ENCODE peak calls at places on chromosomes 16 and 17, in six cellular contexts. One of them, this sample, is unnamed.

GRCh38 chr17:68738044-68738443 is 136.9 kb upstream of the FAM20A start:
- DNase-seq in endodermal cell: no peak
- DNase-seq in OCI-LY7: no peak
- DNase-seq in left ventricle myocardium inferior: no peak
- DNase-seq in CD8-positive, alpha-beta T cell: no peak
- DNase-seq in lung: no peak
- DNase-seq in this sample: no peak

GRCh38 chr16:22353188-22353919 is 21.1 kb downstream of the CDR2 start:
- DNase-seq in endodermal cell: peak; percentile 54
- DNase-seq in OCI-LY7: no peak
- DNase-seq in left ventricle myocardium inferior: no peak
- DNase-seq in CD8-positive, alpha-beta T cell: peak; percentile 21
- DNase-seq in lung: no peak
- DNase-seq in this sample: no peak

GRCh38 chr17:15237106-15237425 is 28.1 kb downstream of the PMP22 start:
- DNase-seq in endodermal cell: no peak
- DNase-seq in OCI-LY7: no peak
- DNase-seq in left ventricle myocardium inferior: no peak
- DNase-seq in CD8-positive, alpha-beta T cell: no peak
- DNase-seq in lung: no peak
- DNase-seq in this sample: no peak

GRCh38 chr17:7107012-7107754 is 7.4 kb downstream of the ASGR2 start:
- DNase-seq in endodermal cell: no peak
- DNase-seq in OCI-LY7: no peak
- DNase-seq in left ventricle myocardium inferior: no peak
- DNase-seq in CD8-positive, alpha-beta T cell: no peak
- DNase-seq in lung: no peak
- DNase-seq in this sample: no peak

GRCh38 chr16:15775209-15775608 is 81.6 kb downstream of the MYH11 start:
- DNase-seq in endodermal cell: no peak
- DNase-seq in OCI-LY7: peak; percentile 26
- DNase-seq in left ventricle myocardium inferior: no peak
- DNase-seq in CD8-positive, alpha-beta T cell: no peak
- DNase-seq in lung: no peak
- DNase-seq in this sample: no peak

GRCh38 chr17:45873728-45874127 is 20.6 kb upstream of the MAPT start:
- DNase-seq in endodermal cell: no peak
- DNase-seq in OCI-LY7: no peak
- DNase-seq in left ventricle myocardium inferior: no peak
- DNase-seq in CD8-positive, alpha-beta T cell: no peak
- DNase-seq in lung: no peak
- DNase-seq in this sample: no peak

GRCh38 chr16:50742521-50743150 is 750 bp downstream of the CYLD start:
- DNase-seq in endodermal cell: peak; percentile 67
- DNase-seq in OCI-LY7: peak; percentile 44
- DNase-seq in left ventricle myocardium inferior: peak; percentile 29
- DNase-seq in CD8-positive, alpha-beta T cell: peak; percentile 66
- DNase-seq in lung: no peak
- DNase-seq in this sample: no peak

GRCh38 chr16:74448990-74449389 is 27.7 kb upstream of the CLEC18B start:
- DNase-seq in endodermal cell: no peak
- DNase-seq in OCI-LY7: no peak
- DNase-seq in left ventricle myocardium inferior: peak; percentile 63
- DNase-seq in CD8-positive, alpha-beta T cell: no peak
- DNase-seq in lung: peak; percentile 58
- DNase-seq in this sample: peak; percentile 77

GRCh38 chr16:23464196-23464595 is 11.2 kb upstream of the COG7 start:
- DNase-seq in endodermal cell: no peak
- DNase-seq in OCI-LY7: no peak
- DNase-seq in left ventricle myocardium inferior: no peak
- DNase-seq in CD8-positive, alpha-beta T cell: no peak
- DNase-seq in lung: no peak
- DNase-seq in this sample: no peak

GRCh38 chr17:36869856-36870617 is 67.2 kb upstream of the LHX1 start:
- DNase-seq in endodermal cell: peak; percentile 85
- DNase-seq in OCI-LY7: no peak
- DNase-seq in left ventricle myocardium inferior: no peak
- DNase-seq in CD8-positive, alpha-beta T cell: no peak
- DNase-seq in lung: no peak
- DNase-seq in this sample: no peak

GRCh38 chr16:29126057-29126494 is 141.2 kb downstream of the LAT start:
- DNase-seq in endodermal cell: no peak
- DNase-seq in OCI-LY7: no peak
- DNase-seq in left ventricle myocardium inferior: no peak
- DNase-seq in CD8-positive, alpha-beta T cell: peak; percentile 35
- DNase-seq in lung: no peak
- DNase-seq in this sample: no peak

DNA sequence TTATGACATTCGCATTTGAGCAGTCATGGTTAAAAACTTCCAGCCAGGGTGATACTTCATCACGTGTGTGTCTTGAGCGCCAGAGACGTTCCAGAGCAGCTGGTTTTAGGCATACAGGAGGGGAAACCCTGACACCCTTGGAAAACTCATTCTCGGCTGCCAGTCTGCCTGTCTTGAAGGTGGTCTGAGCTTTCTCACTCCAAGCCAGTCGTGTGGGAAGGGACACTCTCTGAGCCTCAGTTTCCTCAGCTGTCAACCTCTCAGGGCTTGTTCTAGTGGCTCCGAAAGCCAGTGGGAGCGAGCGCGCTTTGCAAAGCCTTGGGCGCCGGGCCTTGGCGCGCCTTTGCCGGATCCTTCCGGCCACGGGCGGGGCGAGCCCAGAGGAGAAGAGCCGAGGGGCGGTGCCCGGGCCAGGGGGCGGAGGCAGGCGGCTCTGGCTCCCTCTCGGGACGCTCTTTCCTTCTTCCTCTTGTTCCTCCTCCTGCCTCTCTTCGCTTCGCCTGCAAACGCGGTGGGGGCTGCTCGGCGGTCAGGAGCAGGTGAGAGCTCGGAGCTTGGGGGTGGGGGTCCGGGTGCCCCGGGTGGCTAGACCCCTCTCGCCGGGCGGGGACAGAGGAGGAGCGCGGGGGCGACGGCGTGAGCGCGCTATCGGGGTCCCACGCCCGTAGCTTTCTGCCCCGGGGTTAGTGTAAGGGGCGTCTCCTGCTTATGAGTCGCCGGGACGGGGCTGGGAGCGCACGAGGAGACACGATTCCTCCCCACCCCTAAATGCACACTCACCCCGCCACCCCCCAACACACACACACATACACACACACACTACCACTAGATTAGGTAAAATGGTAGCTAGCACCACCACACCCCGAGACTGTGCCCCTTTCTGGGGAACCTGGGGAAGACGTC is at the start of gene LDAF1:
- DNase-seq in endodermal cell: peak; percentile 94
- DNase-seq in OCI-LY7: peak; percentile 85
- DNase-seq in left ventricle myocardium inferior: peak; percentile 89
- DNase-seq in CD8-positive, alpha-beta T cell: peak; percentile 72
- DNase-seq in lung: peak; percentile 82
- DNase-seq in this sample: peak; percentile 82
- TF ChIP-seq CTCF in endodermal cell: no peak
- TF ChIP-seq CTCF in OCI-LY7: no peak
- TF ChIP-seq CTCF in left ventricle myocardium inferior: peak; percentile 13
- TF ChIP-seq CTCF in CD8-positive, alpha-beta T cell: no peak
- TF ChIP-seq CTCF in lung: no peak
- TF ChIP-seq CTCF in this sample: no peak

GRCh38 chr16:88784074-88784855 is 755 bp downstream of the PIEZO1 start:
- DNase-seq in endodermal cell: peak; percentile 87
- DNase-seq in OCI-LY7: peak; percentile 62
- DNase-seq in left ventricle myocardium inferior: peak; percentile 73
- DNase-seq in CD8-positive, alpha-beta T cell: no peak
- DNase-seq in lung: peak; percentile 65
- DNase-seq in this sample: peak; percentile 77
- H3K4me1 ChIP-seq in endodermal cell: peaks cover 10% of the 10 kb centered on the region
- H3K4me1 ChIP-seq in OCI-LY7: peaks cover 45% of the 10 kb centered on the region
- H3K4me1 ChIP-seq in left ventricle myocardium inferior: peaks cover 62% of the 10 kb centered on the region
- H3K4me1 ChIP-seq in CD8-positive, alpha-beta T cell: peaks cover 55% of the 10 kb centered on the region
- H3K4me1 ChIP-seq in lung: peaks cover 24% of the 10 kb centered on the region
- H3K4me1 ChIP-seq in this sample: peaks cover 28% of the 10 kb centered on the region

DNA sequence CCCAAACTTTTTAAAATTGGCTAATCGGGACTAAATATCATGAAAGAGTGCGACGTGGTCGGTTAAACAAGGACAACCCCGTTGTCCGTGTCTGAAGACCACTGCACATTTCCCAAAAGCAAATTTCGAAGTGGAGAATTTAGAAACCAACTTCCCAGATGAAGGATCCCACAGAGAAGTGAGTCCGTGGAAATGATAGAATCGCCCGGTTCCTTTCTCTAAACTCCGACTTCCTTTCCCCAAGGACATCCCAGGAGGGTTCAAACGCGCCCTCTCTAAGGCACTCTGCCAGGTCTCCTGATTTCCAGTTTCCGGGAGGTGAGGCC is 1.2 kb upstream of the MMP15 start:
- DNase-seq in endodermal cell: no peak
- DNase-seq in OCI-LY7: no peak
- DNase-seq in left ventricle myocardium inferior: peak; percentile 19
- DNase-seq in CD8-positive, alpha-beta T cell: no peak
- DNase-seq in lung: no peak
- DNase-seq in this sample: no peak
- H3K27ac ChIP-seq in endodermal cell: no peak overlapping the region
- H3K27ac ChIP-seq in OCI-LY7: no peak overlapping the region
- H3K27ac ChIP-seq in left ventricle myocardium inferior: peak overlapping the region; percentile 96
- H3K27ac ChIP-seq in CD8-positive, alpha-beta T cell: no peak overlapping the region
- H3K27ac ChIP-seq in lung: no peak overlapping the region
- H3K27ac ChIP-seq in this sample: no peak overlapping the region

GRCh38 chr17:2965621-2966275 is 97.7 kb downstream of the OR1D5 start:
- DNase-seq in endodermal cell: peak; percentile 52
- DNase-seq in OCI-LY7: no peak
- DNase-seq in left ventricle myocardium inferior: no peak
- DNase-seq in CD8-positive, alpha-beta T cell: no peak
- DNase-seq in lung: no peak
- DNase-seq in this sample: no peak
- TF ChIP-seq CTCF in endodermal cell: no peak
- TF ChIP-seq CTCF in OCI-LY7: no peak
- TF ChIP-seq CTCF in left ventricle myocardium inferior: no peak
- TF ChIP-seq CTCF in CD8-positive, alpha-beta T cell: no peak
- TF ChIP-seq CTCF in lung: no peak
- TF ChIP-seq CTCF in this sample: no peak

DNA sequence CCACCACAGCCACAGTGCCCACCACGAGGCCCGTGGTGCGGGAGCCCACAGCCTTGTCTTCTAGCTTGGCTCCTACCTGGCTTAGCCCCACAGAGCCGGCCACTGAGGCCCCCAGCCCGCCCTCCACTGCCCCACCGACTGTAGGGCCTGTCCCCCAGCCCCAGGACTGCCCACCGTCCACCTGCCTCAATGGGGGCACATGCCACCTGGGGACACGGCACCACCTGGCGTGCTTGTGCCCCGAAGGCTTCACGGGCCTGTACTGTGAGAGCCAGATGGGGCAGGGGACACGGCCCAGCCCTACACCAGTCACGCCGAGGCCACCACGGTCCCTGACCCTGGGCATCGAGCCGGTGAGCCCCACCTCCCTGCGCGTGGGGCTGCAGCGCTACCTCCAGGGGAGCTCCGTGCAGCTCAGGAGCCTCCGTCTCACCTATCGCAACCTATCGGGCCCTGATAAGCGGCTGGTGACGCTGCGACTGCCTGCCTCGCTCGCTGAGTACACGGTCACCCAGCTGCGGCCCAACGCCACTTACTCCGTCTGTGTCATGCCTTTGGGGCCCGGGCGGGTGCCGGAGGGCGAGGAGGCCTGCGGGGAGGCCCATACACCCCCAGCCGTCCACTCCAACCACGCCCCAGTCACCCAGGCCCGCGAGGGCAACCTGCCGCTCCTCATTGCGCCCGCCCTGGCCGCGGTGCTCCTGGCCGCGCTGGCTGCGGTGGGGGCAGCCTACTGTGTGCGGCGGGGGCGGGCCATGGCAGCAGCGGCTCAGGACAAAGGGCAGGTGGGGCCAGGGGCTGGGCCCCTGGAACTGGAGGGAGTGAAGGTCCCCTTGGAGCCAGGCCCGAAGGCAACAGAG is 10.5 kb downstream of the VASN start:
- DNase-seq in endodermal cell: peak; percentile 45
- DNase-seq in OCI-LY7: no peak
- DNase-seq in left ventricle myocardium inferior: no peak
- DNase-seq in CD8-positive, alpha-beta T cell: peak; percentile 38
- DNase-seq in lung: no peak
- DNase-seq in this sample: no peak
- H3K4me1 ChIP-seq in endodermal cell: peaks cover 5% of the 10 kb centered on the region
- H3K4me1 ChIP-seq in OCI-LY7: no peaks in the 10 kb centered on the region
- H3K4me1 ChIP-seq in left ventricle myocardium inferior: peaks cover 83% of the 10 kb centered on the region
- H3K4me1 ChIP-seq in CD8-positive, alpha-beta T cell: no peaks in the 10 kb centered on the region
- H3K4me1 ChIP-seq in lung: peaks cover 6% of the 10 kb centered on the region
- H3K4me1 ChIP-seq in this sample: peaks cover 7% of the 10 kb centered on the region